ENCODE peak calls at places on chromosomes 3 and 15, in nine cellular contexts. One of them, this sample, is unnamed.

GRCh38 chr3:165643433-165643824 is 193.8 kb downstream of the BCHE start:
- DNase-seq in cardiac muscle cell: peak; percentile 26
- DNase-seq in transverse colon: no peak
- DNase-seq in astrocyte: peak; percentile 73
- DNase-seq in left ventricle myocardium inferior: no peak
- DNase-seq in fibroblast of the aortic adventitia: no peak
- DNase-seq in psoas muscle: no peak
- DNase-seq in brain microvascular endothelial cell: peak; percentile 67
- DNase-seq in dorsolateral prefrontal cortex: no peak
- DNase-seq in this sample: no peak

GRCh38 chr3:33006081-33006480 is 54.6 kb downstream of the CCR4 start:
- DNase-seq in cardiac muscle cell: no peak
- DNase-seq in transverse colon: no peak
- DNase-seq in astrocyte: no peak
- DNase-seq in dorsolateral prefrontal cortex: no peak
- DNase-seq in brain microvascular endothelial cell: no peak
- DNase-seq in left ventricle myocardium inferior: no peak
- DNase-seq in psoas muscle: no peak
- DNase-seq in fibroblast of the aortic adventitia: no peak
- DNase-seq in this sample: no peak

GRCh38 chr3:9846231-9846630 is 2.4 kb upstream of the RPUSD3 start:
- DNase-seq in astrocyte: no peak
- DNase-seq in psoas muscle: no peak
- DNase-seq in brain microvascular endothelial cell: no peak
- DNase-seq in dorsolateral prefrontal cortex: no peak
- DNase-seq in transverse colon: no peak
- DNase-seq in fibroblast of the aortic adventitia: no peak
- DNase-seq in cardiac muscle cell: no peak
- DNase-seq in left ventricle myocardium inferior: no peak
- DNase-seq in this sample: peak; percentile 22

GRCh38 chr3:187406927-187407326 is 38.7 kb downstream of the RTP4 start:
- DNase-seq in psoas muscle: no peak
- DNase-seq in transverse colon: no peak
- DNase-seq in brain microvascular endothelial cell: no peak
- DNase-seq in cardiac muscle cell: peak; percentile 23
- DNase-seq in astrocyte: peak; percentile 46
- DNase-seq in left ventricle myocardium inferior: no peak
- DNase-seq in dorsolateral prefrontal cortex: no peak
- DNase-seq in fibroblast of the aortic adventitia: no peak
- DNase-seq in this sample: no peak

GRCh38 chr3:65919841-65920240 is 118.9 kb downstream of the MAGI1 start:
- DNase-seq in cardiac muscle cell: peak; percentile 66
- DNase-seq in left ventricle myocardium inferior: no peak
- DNase-seq in dorsolateral prefrontal cortex: no peak
- DNase-seq in astrocyte: peak; percentile 95
- DNase-seq in fibroblast of the aortic adventitia: peak; percentile 36
- DNase-seq in transverse colon: no peak
- DNase-seq in brain microvascular endothelial cell: no peak
- DNase-seq in psoas muscle: no peak
- DNase-seq in this sample: no peak

GRCh38 chr3:194633349-194634004 is at the start of gene TMEM44:
- DNase-seq in cardiac muscle cell: peak; percentile 85
- DNase-seq in dorsolateral prefrontal cortex: no peak
- DNase-seq in brain microvascular endothelial cell: peak; percentile 60
- DNase-seq in fibroblast of the aortic adventitia: peak; percentile 84
- DNase-seq in left ventricle myocardium inferior: peak; percentile 79
- DNase-seq in astrocyte: peak; percentile 68
- DNase-seq in transverse colon: peak; percentile 90
- DNase-seq in psoas muscle: peak; percentile 69
- DNase-seq in this sample: peak; percentile 98

GRCh38 chr3:81980566-81981494 is 219.4 kb upstream of the GBE1 start:
- DNase-seq in dorsolateral prefrontal cortex: no peak
- DNase-seq in cardiac muscle cell: no peak
- DNase-seq in transverse colon: no peak
- DNase-seq in psoas muscle: no peak
- DNase-seq in brain microvascular endothelial cell: no peak
- DNase-seq in left ventricle myocardium inferior: no peak
- DNase-seq in fibroblast of the aortic adventitia: no peak
- DNase-seq in astrocyte: no peak
- DNase-seq in this sample: no peak

GRCh38 chr15:38073278-38073930 is 139.0 kb downstream of the TMCO5A start:
- DNase-seq in brain microvascular endothelial cell: no peak
- DNase-seq in dorsolateral prefrontal cortex: no peak
- DNase-seq in cardiac muscle cell: peak; percentile 38
- DNase-seq in fibroblast of the aortic adventitia: peak; percentile 62
- DNase-seq in astrocyte: no peak
- DNase-seq in transverse colon: no peak
- DNase-seq in psoas muscle: no peak
- DNase-seq in left ventricle myocardium inferior: no peak
- DNase-seq in this sample: no peak

GRCh38 chr3:178593786-178594185 is 57.5 kb downstream of the KCNMB2 start:
- DNase-seq in dorsolateral prefrontal cortex: no peak
- DNase-seq in astrocyte: no peak
- DNase-seq in left ventricle myocardium inferior: no peak
- DNase-seq in brain microvascular endothelial cell: no peak
- DNase-seq in cardiac muscle cell: no peak
- DNase-seq in psoas muscle: no peak
- DNase-seq in fibroblast of the aortic adventitia: no peak
- DNase-seq in transverse colon: no peak
- DNase-seq in this sample: no peak

GRCh38 chr3:185150561-185150960 is 2.3 kb downstream of the C3orf70 start:
- DNase-seq in left ventricle myocardium inferior: no peak
- DNase-seq in fibroblast of the aortic adventitia: no peak
- DNase-seq in dorsolateral prefrontal cortex: no peak
- DNase-seq in transverse colon: no peak
- DNase-seq in psoas muscle: no peak
- DNase-seq in cardiac muscle cell: no peak
- DNase-seq in brain microvascular endothelial cell: no peak
- DNase-seq in astrocyte: no peak
- DNase-seq in this sample: no peak

GRCh38 chr15:74906193-74906449 is 530 bp downstream of the FAM219B start:
- DNase-seq in transverse colon: peak; percentile 36
- DNase-seq in psoas muscle: no peak
- DNase-seq in fibroblast of the aortic adventitia: peak; percentile 28
- DNase-seq in cardiac muscle cell: peak; percentile 33
- DNase-seq in left ventricle myocardium inferior: no peak
- DNase-seq in astrocyte: no peak
- DNase-seq in brain microvascular endothelial cell: peak; percentile 18
- DNase-seq in dorsolateral prefrontal cortex: peak; percentile 43
- DNase-seq in this sample: peak; percentile 91

DNA sequence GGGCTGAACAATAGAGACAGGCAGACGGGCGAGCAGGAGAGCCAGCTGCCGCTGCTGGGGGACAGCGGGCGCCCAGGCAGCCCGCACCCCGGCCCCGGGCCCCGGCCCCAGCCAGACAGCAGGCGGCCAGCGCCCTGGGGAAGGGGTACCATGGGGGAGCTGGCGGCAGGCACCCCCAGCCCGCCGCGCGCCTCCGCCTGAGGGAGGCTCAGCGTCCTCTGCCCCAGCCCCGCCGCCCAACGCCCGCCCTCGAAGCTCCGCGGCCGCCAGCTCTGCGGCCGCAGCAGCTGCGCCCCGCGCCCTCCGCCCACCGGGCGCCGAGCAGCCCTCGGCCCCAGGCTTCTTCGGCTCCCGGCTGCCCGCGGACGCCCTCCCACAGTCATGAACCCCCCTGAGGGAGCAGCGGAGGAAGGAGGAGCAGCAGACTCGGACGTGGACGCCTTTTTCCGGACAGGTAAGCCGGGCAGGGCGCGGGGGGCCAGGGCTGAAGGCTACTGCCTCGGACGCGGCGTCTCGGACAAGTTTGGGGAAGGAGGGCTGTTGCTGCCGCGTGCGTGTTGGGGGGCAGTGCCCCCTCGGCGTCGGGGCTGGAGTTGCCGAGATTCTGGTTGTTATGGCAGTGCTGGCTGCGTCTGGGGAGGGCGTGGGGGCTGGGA is 41.6 kb upstream of the ROPN1 start:
- DNase-seq in transverse colon: peak; percentile 10
- DNase-seq in cardiac muscle cell: no peak
- DNase-seq in brain microvascular endothelial cell: no peak
- DNase-seq in dorsolateral prefrontal cortex: no peak
- DNase-seq in psoas muscle: peak; percentile 27
- DNase-seq in left ventricle myocardium inferior: peak; percentile 16
- DNase-seq in fibroblast of the aortic adventitia: no peak
- DNase-seq in astrocyte: no peak
- DNase-seq in this sample: no peak
- H3K4me3 ChIP-seq in transverse colon: peak within 1 kb of the TSS; percentile 79
- H3K4me3 ChIP-seq in cardiac muscle cell: peak within 1 kb of the TSS; percentile 46
- H3K4me3 ChIP-seq in brain microvascular endothelial cell: peak within 1 kb of the TSS; percentile 71
- H3K4me3 ChIP-seq in dorsolateral prefrontal cortex: peak within 1 kb of the TSS; percentile 88
- H3K4me3 ChIP-seq in psoas muscle: peak within 1 kb of the TSS; percentile 87
- H3K4me3 ChIP-seq in left ventricle myocardium inferior: peak within 1 kb of the TSS; percentile 90
- H3K4me3 ChIP-seq in fibroblast of the aortic adventitia: peak within 1 kb of the TSS; percentile 59
- H3K4me3 ChIP-seq in astrocyte: peak within 1 kb of the TSS; percentile 83
- H3K4me3 ChIP-seq in this sample: peak within 1 kb of the TSS; percentile 78

GRCh38 chr15:39088186-39088585 is 492.7 kb upstream of the THBS1 start:
- DNase-seq in astrocyte: no peak
- DNase-seq in left ventricle myocardium inferior: no peak
- DNase-seq in psoas muscle: no peak
- DNase-seq in fibroblast of the aortic adventitia: peak; percentile 28
- DNase-seq in brain microvascular endothelial cell: no peak
- DNase-seq in dorsolateral prefrontal cortex: no peak
- DNase-seq in cardiac muscle cell: no peak
- DNase-seq in transverse colon: no peak
- DNase-seq in this sample: no peak

GRCh38 chr15:39079296-39079834 is 501.5 kb upstream of the THBS1 start:
- DNase-seq in brain microvascular endothelial cell: peak; percentile 37
- DNase-seq in astrocyte: peak; percentile 95
- DNase-seq in fibroblast of the aortic adventitia: peak; percentile 80
- DNase-seq in cardiac muscle cell: peak; percentile 85
- DNase-seq in left ventricle myocardium inferior: no peak
- DNase-seq in dorsolateral prefrontal cortex: no peak
- DNase-seq in transverse colon: peak; percentile 47
- DNase-seq in psoas muscle: no peak
- DNase-seq in this sample: peak; percentile 38

GRCh38 chr15:39084683-39085530 is 496.0 kb upstream of the THBS1 start:
- DNase-seq in cardiac muscle cell: peak; percentile 95
- DNase-seq in transverse colon: peak; percentile 23
- DNase-seq in dorsolateral prefrontal cortex: no peak
- DNase-seq in astrocyte: peak; percentile 91
- DNase-seq in psoas muscle: no peak
- DNase-seq in fibroblast of the aortic adventitia: peak; percentile 91
- DNase-seq in left ventricle myocardium inferior: peak; percentile 24
- DNase-seq in brain microvascular endothelial cell: peak; percentile 14
- DNase-seq in this sample: peak; percentile 39

GRCh38 chr15:39077998-39078397 is 502.9 kb upstream of the THBS1 start:
- DNase-seq in left ventricle myocardium inferior: no peak
- DNase-seq in cardiac muscle cell: peak; percentile 36
- DNase-seq in transverse colon: no peak
- DNase-seq in brain microvascular endothelial cell: no peak
- DNase-seq in astrocyte: no peak
- DNase-seq in psoas muscle: no peak
- DNase-seq in fibroblast of the aortic adventitia: no peak
- DNase-seq in dorsolateral prefrontal cortex: no peak
- DNase-seq in this sample: no peak

DNA sequence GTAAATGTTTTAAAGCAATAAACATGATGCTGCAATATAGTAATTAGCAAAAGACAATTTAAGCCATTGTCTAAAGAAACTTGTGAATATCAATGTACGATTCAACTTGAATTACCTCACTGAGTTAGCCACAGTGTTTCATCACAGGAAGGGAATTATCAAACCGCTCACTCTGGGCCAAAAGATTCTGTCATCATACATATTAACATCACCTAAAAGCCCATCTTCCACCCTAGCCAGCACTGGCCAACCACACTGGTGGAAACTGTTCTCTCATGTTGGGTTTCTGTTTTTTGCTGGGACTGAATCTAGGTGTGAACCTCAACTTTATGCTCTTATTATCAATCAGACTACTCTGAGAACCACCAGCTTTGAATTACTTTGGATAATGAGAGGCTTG is 497.7 kb upstream of the THBS1 start:
- DNase-seq in cardiac muscle cell: peak; percentile 90
- DNase-seq in fibroblast of the aortic adventitia: peak; percentile 53
- DNase-seq in transverse colon: no peak
- DNase-seq in dorsolateral prefrontal cortex: no peak
- DNase-seq in psoas muscle: no peak
- DNase-seq in astrocyte: peak; percentile 79
- DNase-seq in brain microvascular endothelial cell: no peak
- DNase-seq in left ventricle myocardium inferior: no peak
- DNase-seq in this sample: no peak
- H3K4me3 ChIP-seq in cardiac muscle cell: no peak overlapping the region
- H3K4me3 ChIP-seq in fibroblast of the aortic adventitia: no peak overlapping the region
- H3K4me3 ChIP-seq in transverse colon: no peak overlapping the region
- H3K4me3 ChIP-seq in dorsolateral prefrontal cortex: no peak overlapping the region
- H3K4me3 ChIP-seq in psoas muscle: no peak overlapping the region
- H3K4me3 ChIP-seq in astrocyte: no peak overlapping the region
- H3K4me3 ChIP-seq in brain microvascular endothelial cell: no peak overlapping the region
- H3K4me3 ChIP-seq in left ventricle myocardium inferior: no peak overlapping the region
- H3K4me3 ChIP-seq in this sample: no peak overlapping the region

GRCh38 chr15:62777657-62778056 is 264.9 kb upstream of the TPM1 start:
- DNase-seq in dorsolateral prefrontal cortex: no peak
- DNase-seq in brain microvascular endothelial cell: no peak
- DNase-seq in fibroblast of the aortic adventitia: no peak
- DNase-seq in left ventricle myocardium inferior: no peak
- DNase-seq in psoas muscle: no peak
- DNase-seq in transverse colon: no peak
- DNase-seq in astrocyte: peak; percentile 70
- DNase-seq in cardiac muscle cell: no peak
- DNase-seq in this sample: peak; percentile 77
- H3K4me3 ChIP-seq in dorsolateral prefrontal cortex: no peak overlapping the region
- H3K4me3 ChIP-seq in brain microvascular endothelial cell: no peak overlapping the region
- H3K4me3 ChIP-seq in fibroblast of the aortic adventitia: no peak overlapping the region
- H3K4me3 ChIP-seq in left ventricle myocardium inferior: no peak overlapping the region
- H3K4me3 ChIP-seq in psoas muscle: no peak overlapping the region
- H3K4me3 ChIP-seq in transverse colon: no peak overlapping the region
- H3K4me3 ChIP-seq in astrocyte: no peak overlapping the region
- H3K4me3 ChIP-seq in cardiac muscle cell: no peak overlapping the region
- H3K4me3 ChIP-seq in this sample: no peak overlapping the region

GRCh38 chr3:48425281-48425812 is 4.5 kb downstream of the PLXNB1 start:
- DNase-seq in transverse colon: no peak
- DNase-seq in dorsolateral prefrontal cortex: peak; percentile 70
- DNase-seq in brain microvascular endothelial cell: no peak
- DNase-seq in fibroblast of the aortic adventitia: no peak
- DNase-seq in cardiac muscle cell: peak; percentile 26
- DNase-seq in astrocyte: no peak
- DNase-seq in left ventricle myocardium inferior: peak; percentile 61
- DNase-seq in psoas muscle: no peak
- DNase-seq in this sample: peak; percentile 80

GRCh38 chr3:48427630-48427962 is 2.3 kb downstream of the PLXNB1 start:
- DNase-seq in transverse colon: peak; percentile 37
- DNase-seq in cardiac muscle cell: no peak
- DNase-seq in left ventricle myocardium inferior: no peak
- DNase-seq in brain microvascular endothelial cell: no peak
- DNase-seq in psoas muscle: no peak
- DNase-seq in fibroblast of the aortic adventitia: no peak
- DNase-seq in astrocyte: no peak
- DNase-seq in dorsolateral prefrontal cortex: no peak
- DNase-seq in this sample: peak; percentile 54

GRCh38 chr3:48428088-48428862 is 1.6 kb downstream of the PLXNB1 start:
- DNase-seq in cardiac muscle cell: no peak
- DNase-seq in transverse colon: peak; percentile 80
- DNase-seq in astrocyte: no peak
- DNase-seq in psoas muscle: no peak
- DNase-seq in left ventricle myocardium inferior: no peak
- DNase-seq in fibroblast of the aortic adventitia: no peak
- DNase-seq in brain microvascular endothelial cell: no peak
- DNase-seq in dorsolateral prefrontal cortex: no peak
- DNase-seq in this sample: peak; percentile 90

GRCh38 chr3:48426944-48427629 is 2.8 kb downstream of the PLXNB1 start:
- DNase-seq in left ventricle myocardium inferior: no peak
- DNase-seq in psoas muscle: no peak
- DNase-seq in transverse colon: no peak
- DNase-seq in cardiac muscle cell: no peak
- DNase-seq in astrocyte: no peak
- DNase-seq in brain microvascular endothelial cell: no peak
- DNase-seq in dorsolateral prefrontal cortex: no peak
- DNase-seq in fibroblast of the aortic adventitia: no peak
- DNase-seq in this sample: peak; percentile 96

GRCh38 chr3:48426401-48426909 is 3.4 kb downstream of the PLXNB1 start:
- DNase-seq in dorsolateral prefrontal cortex: peak; percentile 91
- DNase-seq in brain microvascular endothelial cell: no peak
- DNase-seq in fibroblast of the aortic adventitia: no peak
- DNase-seq in psoas muscle: no peak
- DNase-seq in transverse colon: no peak
- DNase-seq in cardiac muscle cell: no peak
- DNase-seq in left ventricle myocardium inferior: peak; percentile 69
- DNase-seq in astrocyte: no peak
- DNase-seq in this sample: peak; percentile 80
- H3K4me3 ChIP-seq in dorsolateral prefrontal cortex: peak overlapping the region; percentile 80
- H3K4me3 ChIP-seq in brain microvascular endothelial cell: no peak overlapping the region
- H3K4me3 ChIP-seq in fibroblast of the aortic adventitia: no peak overlapping the region
- H3K4me3 ChIP-seq in psoas muscle: no peak overlapping the region
- H3K4me3 ChIP-seq in transverse colon: peak overlapping the region; percentile 5
- H3K4me3 ChIP-seq in cardiac muscle cell: no peak overlapping the region
- H3K4me3 ChIP-seq in left ventricle myocardium inferior: peak overlapping the region; percentile 92
- H3K4me3 ChIP-seq in astrocyte: no peak overlapping the region
- H3K4me3 ChIP-seq in this sample: no peak overlapping the region